ENCODE peak calls at places on chromosomes 11 and 22, in six cellular contexts. R is suprapubic skin, Z is Peyer's patch, P is uterus, U is body of pancreas, J is heart left ventricle. I is an unnamed sample.

GRCh38 chr11:123122341-123122740 is 60.4 kb upstream of the HSPA8 start:
- DNase-seq in Z (no peak), R (no peak), P (peak), J (no peak), U (peak), I (no peak)

GRCh38 chr11:45974806-45975205 is 52.4 kb downstream of the LARGE2 start:
- DNase-seq in U (no peak), R (no peak), Z (no peak), P (no peak), J (no peak), I (no peak)

GRCh38 chr11:113481226-113481625 is 6.0 kb upstream of the DRD2 start:
- DNase-seq in P (no peak), J (no peak), U (no peak), Z (no peak), R (no peak), I (no peak)

GRCh38 chr11:80586464-80586863 is 1145.6 kb upstream of the TENM4 start:
- DNase-seq in P (no peak), J (no peak), R (no peak), Z (no peak), U (no peak), I (no peak)

GRCh38 chr11:62125881-62126280 is 2.1 kb downstream of the INCENP start:
- DNase-seq in U (no peak), Z (no peak), J (no peak), P (no peak), R (no peak), I (no peak)

GRCh38 chr11:106459135-106459534 is 381.7 kb downstream of the AASDHPPT start:
- DNase-seq in P (no peak), U (no peak), R (no peak), Z (no peak), J (no peak), I (no peak)

GRCh38 chr22:19885841-19886592 is 31.3 kb upstream of the GNB1L start:
- DNase-seq in R (no peak), Z (peak), P (no peak), U (no peak), J (peak), I (no peak)

GRCh38 chr11:47244664-47245350 is 3.8 kb downstream of the ACP2 start:
- DNase-seq in R (no peak), P (no peak), J (peak), U (no peak), Z (no peak), I (no peak)

GRCh38 chr11:108965602-108966001 is 300.7 kb downstream of the DDX10 start:
- DNase-seq in Z (no peak), U (no peak), P (no peak), R (no peak), J (no peak), I (no peak)

GRCh38 chr11:75768909-75769771 is 562 bp downstream of the DGAT2 start:
- DNase-seq in P (no peak), R (no peak), U (no peak), Z (no peak), J (no peak), I (no peak)

GRCh38 chr11:5712507-5712906 is 22.9 kb downstream of the TRIM22 start:
- DNase-seq in U (no peak), R (no peak), P (no peak), J (no peak), Z (no peak), I (no peak)

GRCh38 chr11:132898676-132899075 is 633.6 kb downstream of the OPCML start:
- DNase-seq in J (no peak), Z (no peak), R (no peak), P (no peak), U (no peak), I (no peak)

GRCh38 chr11:73203790-73204189 is 14.3 kb upstream of the P2RY2 start:
- DNase-seq in R (peak), P (no peak), Z (peak), U (no peak), J (peak), I (no peak)

GRCh38 chr11:118211006-118211405 is 13.8 kb downstream of the JAML start:
- DNase-seq in P (no peak), R (no peak), U (no peak), Z (no peak), J (no peak), I (no peak)

GRCh38 chr11:6443269-6444003 is 2.6 kb upstream of the HPX start:
- DNase-seq in J (peak), Z (peak), P (peak), R (no peak), U (peak), I (peak)

GRCh38 chr11:101510608-101511007 is 73.2 kb downstream of the TRPC6 start:
- DNase-seq in J (no peak), Z (no peak), P (no peak), R (no peak), U (no peak), I (no peak)

GRCh38 chr11:109695696-109696095 is 273.7 kb downstream of the C11orf87 start:
- DNase-seq in R (no peak), J (no peak), P (no peak), U (no peak), Z (no peak), I (no peak)

GRCh38 chr11:16114451-16114850 is 241.9 kb downstream of the SOX6 start:
- DNase-seq in Z (no peak), P (no peak), J (no peak), U (no peak), R (no peak), I (no peak)

GRCh38 chr11:76795285-76795935 is 12.3 kb downstream of the TSKU start:
- DNase-seq in P (no peak), Z (no peak), J (no peak), R (peak), U (no peak), I (no peak)

GRCh38 chr11:60910281-60910687 is 3.7 kb upstream of the TMEM109 start:
- DNase-seq in P (no peak), J (no peak), Z (no peak), R (peak), U (no peak), I (no peak)

GRCh38 chr11:50246699-50247098 is 214.0 kb downstream of the OR4C45 start:
- DNase-seq in P (no peak), U (no peak), R (no peak), Z (no peak), J (no peak), I (no peak)

GRCh38 chr11:88590366-88590765 is 252.8 kb upstream of the CTSC start:
- DNase-seq in P (no peak), Z (no peak), J (no peak), U (no peak), R (no peak), I (no peak)

GRCh38 chr11:4890279-4890678 is 8.6 kb downstream of the OR51T1 start:
- DNase-seq in P (no peak), U (no peak), R (no peak), J (no peak), Z (no peak), I (no peak)

GRCh38 chr22:36493690-36494110 is 12.3 kb upstream of the TXN2 start:
- DNase-seq in U (no peak), P (no peak), Z (no peak), R (no peak), J (no peak), I (no peak)

GRCh38 chr22:37870273-37870672 is 21.1 kb downstream of the EIF3L start:
- DNase-seq in P (no peak), J (no peak), R (no peak), Z (no peak), U (peak), I (no peak)

GRCh38 chr11:60785806-60786361 is 751 bp downstream of the MS4A10 start:
- DNase-seq in Z (peak), U (no peak), J (no peak), R (no peak), P (no peak), I (no peak)

GRCh38 chr22:45975266-45976161 is 1.4 kb downstream of the WNT7B start:
- DNase-seq in R (no peak), P (no peak), Z (no peak), J (no peak), U (peak), I (no peak)

GRCh38 chr11:76166314-76166713 is 40.0 kb downstream of the WNT11 start:
- DNase-seq in Z (no peak), R (no peak), P (no peak), J (no peak), U (no peak), I (no peak)

GRCh38 chr11:16632295-16633200 is 105.9 kb upstream of the C11orf58 start:
- DNase-seq in P (no peak), J (peak), R (no peak), Z (no peak), U (no peak), I (no peak)

GRCh38 chr22:23401111-23401909 is 178.8 kb downstream of the IGLL1 start:
- DNase-seq in Z (peak), U (no peak), R (peak), J (no peak), P (no peak), I (no peak)

GRCh38 chr11:105274631-105275030 is 135.1 kb upstream of the CARD18 start:
- DNase-seq in Z (no peak), P (no peak), U (no peak), J (no peak), R (no peak), I (no peak)

GRCh38 chr11:126339866-126340434 is 15.5 kb upstream of the ST3GAL4 start:
- DNase-seq in P (peak), U (peak), J (peak), Z (no peak), R (peak), I (peak)
- H3K27ac ChIP-seq in P (no peak), U (no peak), J (peak), Z (peak), R (peak), I (no peak)

GRCh38 chr22:21000215-21000986 is 1.5 kb downstream of the THAP7 start:
- DNase-seq in P (no peak), J (no peak), R (no peak), U (no peak), Z (no peak), I (no peak)

GRCh38 chr22:21000987-21001600 is 824 bp downstream of the THAP7 start:
- DNase-seq in R (no peak), Z (no peak), U (no peak), P (no peak), J (no peak), I (peak)

GRCh38 chr22:21003782-21004181 is 1.9 kb upstream of the THAP7 start:
- DNase-seq in U (no peak), J (no peak), Z (no peak), P (no peak), R (no peak), I (no peak)

GRCh38 chr22:20999350-21000214 is 2.3 kb downstream of the THAP7 start:
- DNase-seq in J (no peak), Z (no peak), U (no peak), P (no peak), R (no peak), I (no peak)

DNA sequence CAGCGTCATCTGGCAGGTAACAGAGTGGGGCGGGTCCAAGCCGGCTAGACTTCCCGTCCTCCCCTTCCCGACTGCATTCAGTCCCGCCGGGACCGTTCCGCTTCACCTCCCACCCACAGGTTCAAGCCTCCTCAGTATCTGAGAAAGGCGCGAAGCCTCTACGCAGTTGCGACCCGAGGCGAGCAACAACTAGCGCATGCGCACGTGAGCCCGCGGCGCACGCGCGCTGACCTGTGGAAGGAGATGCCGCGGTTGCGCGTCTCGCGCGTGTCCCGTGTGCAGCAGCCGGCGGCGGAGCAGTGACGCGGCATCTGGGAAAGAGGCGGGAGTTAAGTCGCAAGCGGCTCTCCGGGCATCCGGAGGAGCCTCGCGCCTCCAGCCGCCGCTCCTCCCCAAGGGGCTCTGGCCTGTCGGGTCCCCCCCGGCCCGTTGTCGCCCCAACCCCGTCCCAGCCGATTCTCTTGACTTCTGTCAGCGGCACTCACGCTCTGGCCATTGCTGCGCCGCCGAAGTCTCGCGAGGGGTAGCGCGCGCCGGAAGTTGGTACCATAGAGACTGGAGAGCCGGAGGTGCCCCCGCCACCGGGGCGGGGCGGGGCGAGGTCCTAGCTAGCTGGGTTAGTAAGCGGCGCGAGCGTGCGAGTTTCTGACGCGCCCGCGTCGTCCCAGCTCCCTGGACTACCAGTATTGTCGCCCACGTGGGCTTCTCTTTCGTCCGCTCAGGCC is at the start of gene THAP7:
- DNase-seq in P (peak), R (peak), U (peak), J (peak), Z (peak), I (peak)
- TF ChIP-seq POLR2A in P (peak), R (peak), U (peak), J (no peak), Z (peak), I (peak)

GRCh38 chr22:18109410-18110193 is 1.0 kb upstream of the TUBA8 start:
- DNase-seq in Z (no peak), R (no peak), U (no peak), J (no peak), P (no peak), I (no peak)
- H3K27ac ChIP-seq in Z (no peak), R (no peak), U (no peak), J (peak), P (no peak), I (no peak)

GRCh38 chr11:3834349-3835099 is 6.2 kb downstream of the RHOG start:
- DNase-seq in U (no peak), Z (no peak), J (no peak), P (no peak), R (peak), I (peak)

GRCh38 chr11:3835100-3835485 is 5.7 kb downstream of the RHOG start:
- DNase-seq in R (no peak), U (no peak), P (no peak), J (no peak), Z (no peak), I (no peak)

GRCh38 chr11:3832816-3833215 is 7.9 kb downstream of the RHOG start:
- DNase-seq in J (no peak), U (no peak), P (no peak), Z (no peak), R (no peak), I (no peak)

GRCh38 chr11:3831378-3832239 is 9.2 kb downstream of the RHOG start:
- DNase-seq in J (peak), U (no peak), Z (no peak), P (no peak), R (no peak), I (no peak)

GRCh38 chr11:3833461-3833860 is 7.3 kb downstream of the RHOG start:
- DNase-seq in P (no peak), R (no peak), U (no peak), Z (no peak), J (no peak), I (no peak)
- TF ChIP-seq POLR2A in P (no peak), R (no peak), U (no peak), Z (no peak), J (no peak), I (no peak)

GRCh38 chr22:30399718-30400117 is 2.9 kb downstream of the SEC14L2 start:
- DNase-seq in J (no peak), P (no peak), R (no peak), U (no peak), Z (no peak), I (no peak)

GRCh38 chr22:30397656-30398635 is 1.1 kb downstream of the SEC14L2 start:
- DNase-seq in Z (no peak), R (no peak), P (no peak), J (no peak), U (peak), I (no peak)

GRCh38 chr22:30396871-30397655 is at the start of gene SEC14L2:
- DNase-seq in Z (peak), U (peak), P (peak), J (peak), R (peak), I (peak)

GRCh38 chr22:30400159-30400558 is 3.3 kb downstream of the SEC14L2 start:
- DNase-seq in J (no peak), R (no peak), U (no peak), Z (no peak), P (no peak), I (no peak)

DNA sequence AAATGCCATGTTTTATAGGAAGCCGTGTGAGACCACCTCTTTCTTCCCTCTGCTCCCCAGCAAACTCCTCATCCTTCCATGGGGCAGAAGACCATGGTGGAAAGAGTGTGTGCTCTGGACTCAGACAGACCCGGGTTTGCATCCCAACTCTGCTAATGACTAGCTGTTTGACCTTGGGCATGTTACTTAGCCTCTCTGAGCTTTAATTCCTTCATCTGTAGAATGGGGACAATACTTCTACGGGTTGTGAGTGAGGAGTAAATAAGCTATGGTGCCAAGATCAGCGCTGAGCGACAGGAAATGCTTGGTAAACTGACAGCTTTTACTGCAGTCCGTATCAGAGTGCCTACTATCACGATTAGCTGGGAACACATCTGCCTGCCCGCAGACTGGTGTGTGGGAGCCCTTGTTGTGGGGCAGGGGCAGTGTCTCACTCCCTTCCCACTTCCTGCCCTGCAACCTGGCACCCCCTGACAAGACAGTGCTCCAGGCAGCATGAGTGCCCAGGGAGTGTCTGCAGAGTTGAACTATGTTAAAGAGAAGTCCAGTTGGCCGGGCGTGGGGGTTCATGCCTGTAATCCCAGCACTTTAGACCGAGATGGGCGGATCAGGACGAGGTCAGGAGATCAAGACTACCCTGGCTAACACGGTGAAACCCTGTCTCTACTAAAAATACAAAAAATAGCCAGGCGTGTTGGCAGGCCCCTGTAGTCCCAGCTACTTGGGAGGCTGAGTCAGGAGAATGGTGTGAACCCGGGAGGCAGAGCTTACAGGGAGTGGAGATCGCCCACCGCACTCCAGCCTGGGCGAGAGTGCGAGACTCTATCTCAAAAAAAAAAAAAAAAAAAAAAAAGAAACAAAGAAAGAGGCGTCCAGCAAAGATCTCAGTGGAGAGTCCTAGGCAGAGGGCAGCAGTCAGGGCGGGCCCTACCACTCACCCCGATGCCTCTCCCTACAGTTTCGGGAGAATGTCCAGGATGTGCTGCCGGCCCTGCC is 2.2 kb downstream of the SEC14L2 start:
- DNase-seq in R (no peak), Z (no peak), U (no peak), J (no peak), P (no peak), I (no peak)
- H3K27ac ChIP-seq in R (peak), Z (no peak), U (no peak), J (no peak), P (peak), I (peak)

I was measured in tibial nerve.